ENCODE peak calls at places on chromosomes 1 and 21, in ten cellular contexts. F, Y, J, R, C, G, M, X, E and U are unnamed samples.

GRCh38 chr1:14597343-14598006 is 1.0 kb upstream of the KAZN start:
- DNase-seq in F (peak), Y (no peak), J (no peak), R (peak), C (no peak), G (no peak), M (no peak), X (no peak), E (no peak), U (no peak)

GRCh38 chr1:109201123-109201703 is 12.5 kb upstream of the SARS1 start:
- DNase-seq in F (peak), Y (no peak), J (no peak), R (peak), C (peak), G (peak), M (peak), X (no peak), E (no peak), U (peak)

GRCh38 chr21:45513003-45513706 is 29.1 kb downstream of the SLC19A1 start:
- DNase-seq in F (peak), Y (no peak), J (peak), R (no peak), C (peak), G (no peak), M (peak), X (peak), E (no peak), U (no peak)

GRCh38 chr1:21586222-21586621 is 77.0 kb downstream of the ALPL start:
- DNase-seq in F (no peak), Y (no peak), J (no peak), R (no peak), C (no peak), G (no peak), M (no peak), X (no peak), E (no peak), U (no peak)

GRCh38 chr21:42276076-42276475 is 39.1 kb downstream of the TFF3 start:
- DNase-seq in F (no peak), Y (no peak), J (peak), R (no peak), C (no peak), G (no peak), M (no peak), X (no peak), E (no peak), U (no peak)

GRCh38 chr21:46188226-46189212 is 4.3 kb upstream of the SPATC1L start:
- DNase-seq in F (peak), Y (no peak), J (peak), R (no peak), C (no peak), G (peak), M (no peak), X (no peak), E (no peak), U (no peak)

GRCh38 chr1:237186733-237187132 is 144.7 kb downstream of the RYR2 start:
- DNase-seq in F (no peak), Y (no peak), J (no peak), R (no peak), C (no peak), G (no peak), M (no peak), X (no peak), E (no peak), U (no peak)

GRCh38 chr1:212515329-212515760 is 82.6 kb downstream of the NENF start:
- DNase-seq in F (no peak), Y (no peak), J (no peak), R (no peak), C (no peak), G (no peak), M (no peak), X (no peak), E (no peak), U (no peak)

GRCh38 chr1:30697977-30698376 is 25.4 kb downstream of the MATN1 start:
- DNase-seq in F (peak), Y (no peak), J (peak), R (no peak), C (no peak), G (no peak), M (no peak), X (no peak), E (no peak), U (no peak)

GRCh38 chr1:66556161-66556611 is 22.2 kb downstream of the SGIP1 start:
- DNase-seq in F (no peak), Y (no peak), J (no peak), R (no peak), C (no peak), G (no peak), M (no peak), X (no peak), E (no peak), U (no peak)

GRCh38 chr1:182716740-182717720 is 32.6 kb upstream of the RGS8 start:
- DNase-seq in F (no peak), Y (no peak), J (no peak), R (no peak), C (no peak), G (no peak), M (no peak), X (no peak), E (no peak), U (peak)

GRCh38 chr1:206040328-206040727 is 12.6 kb upstream of the RHEX start:
- DNase-seq in F (no peak), Y (no peak), J (no peak), R (no peak), C (no peak), G (no peak), M (no peak), X (no peak), E (no peak), U (no peak)

GRCh38 chr1:64505944-64506658 is 36.2 kb downstream of the CACHD1 start:
- DNase-seq in F (peak), Y (no peak), J (no peak), R (peak), C (peak), G (peak), M (peak), X (peak), E (peak), U (no peak)

GRCh38 chr1:52328615-52329014 is 37.4 kb downstream of the CC2D1B start:
- DNase-seq in F (no peak), Y (no peak), J (no peak), R (no peak), C (no peak), G (no peak), M (no peak), X (no peak), E (no peak), U (no peak)

GRCh38 chr1:32741417-32742131 is 39.0 kb upstream of the SYNC start:
- DNase-seq in F (no peak), Y (no peak), J (no peak), R (no peak), C (no peak), G (peak), M (no peak), X (no peak), E (no peak), U (no peak)

GRCh38 chr1:235295902-235296350 is 32.1 kb downstream of the ARID4B start:
- DNase-seq in F (no peak), Y (no peak), J (no peak), R (no peak), C (no peak), G (peak), M (no peak), X (peak), E (no peak), U (no peak)

GRCh38 chr1:113893267-113893666 is 5.9 kb upstream of the BCL2L15 start:
- DNase-seq in F (no peak), Y (no peak), J (no peak), R (no peak), C (no peak), G (no peak), M (no peak), X (no peak), E (no peak), U (no peak)

GRCh38 chr1:92031281-92032110 is 1.7 kb downstream of the EPHX4 start:
- DNase-seq in F (no peak), Y (no peak), J (no peak), R (no peak), C (peak), G (no peak), M (no peak), X (no peak), E (no peak), U (no peak)

GRCh38 chr1:205913451-205914204 is 29.6 kb downstream of the SLC26A9 start:
- DNase-seq in F (peak), Y (no peak), J (no peak), R (no peak), C (no peak), G (no peak), M (peak), X (peak), E (no peak), U (no peak)

GRCh38 chr1:93608188-93609109 is 73.2 kb downstream of the BCAR3 start:
- DNase-seq in F (no peak), Y (no peak), J (no peak), R (no peak), C (peak), G (no peak), M (no peak), X (no peak), E (no peak), U (no peak)

GRCh38 chr1:54681396-54681795 is 34.3 kb upstream of the TTC4 start:
- DNase-seq in F (no peak), Y (no peak), J (no peak), R (peak), C (no peak), G (no peak), M (no peak), X (no peak), E (no peak), U (no peak)

GRCh38 chr21:42142141-42142540 is 71.0 kb downstream of the UMODL1 start:
- DNase-seq in F (no peak), Y (no peak), J (peak), R (no peak), C (no peak), G (no peak), M (peak), X (no peak), E (no peak), U (no peak)

GRCh38 chr1:150820710-150821521 is 12.9 kb upstream of the CTSK start:
- DNase-seq in F (no peak), Y (no peak), J (no peak), R (no peak), C (peak), G (peak), M (no peak), X (no peak), E (no peak), U (no peak)

GRCh38 chr21:29817450-29817849 is 122.3 kb downstream of the GRIK1 start:
- DNase-seq in F (no peak), Y (no peak), J (no peak), R (no peak), C (no peak), G (no peak), M (no peak), X (no peak), E (no peak), U (no peak)

GRCh38 chr1:28517649-28517999 is 11.8 kb downstream of the RCC1 start:
- DNase-seq in F (no peak), Y (no peak), J (no peak), R (peak), C (no peak), G (no peak), M (no peak), X (no peak), E (no peak), U (no peak)

GRCh38 chr1:153881764-153882163 is 41.0 kb downstream of the GATAD2B start:
- DNase-seq in F (peak), Y (no peak), J (no peak), R (peak), C (no peak), G (peak), M (no peak), X (no peak), E (no peak), U (no peak)

GRCh38 chr1:62438163-62438562 is 1.3 kb downstream of the USP1 start:
- DNase-seq in F (no peak), Y (no peak), J (no peak), R (peak), C (peak), G (no peak), M (no peak), X (no peak), E (no peak), U (no peak)

GRCh38 chr1:9592510-9593075 is 3.9 kb downstream of the TMEM201 start:
- DNase-seq in F (no peak), Y (no peak), J (no peak), R (no peak), C (no peak), G (no peak), M (peak), X (no peak), E (no peak), U (no peak)

GRCh38 chr1:183226963-183227362 is 40.9 kb downstream of the LAMC2 start:
- DNase-seq in F (no peak), Y (no peak), J (no peak), R (no peak), C (peak), G (no peak), M (no peak), X (no peak), E (no peak), U (no peak)

GRCh38 chr1:1200876-1201810 is 5.2 kb downstream of the TNFRSF18 start:
- DNase-seq in F (no peak), Y (peak), J (peak), R (no peak), C (peak), G (no peak), M (peak), X (no peak), E (peak), U (no peak)

GRCh38 chr1:94884101-94884875 is 42.6 kb downstream of the CNN3 start:
- DNase-seq in F (no peak), Y (no peak), J (peak), R (peak), C (no peak), G (peak), M (no peak), X (peak), E (no peak), U (no peak)